ENCODE peak calls at places on chromosomes 6 and 20, in eight cellular contexts. Q is neuronal stem cell; D is pancreas; P is right lobe of liver; L is H1; A is heart left ventricle; N is CD8-positive, alpha-beta memory T cell; K is right atrium auricular region. U is an unnamed sample.
A peak's percentile ranks its signal among the peaks of the same experiment; 100 is the strongest.

GRCh38 chr6:72826033-72826432 is 204.2 kb downstream of the KCNQ5 start:
- DNase-seq in Q (no peak), D (no peak), P (no peak), L (no peak), A (no peak), N (no peak), K (no peak), U (no peak)

GRCh38 chr6:13548500-13549210 is 25.7 kb upstream of the SIRT5 start:
- DNase-seq in Q (no peak), D (no peak), P (no peak), L (no peak), A (no peak), N (no peak), K (no peak), U (no peak)

GRCh38 chr6:39812853-39813533 is 20.8 kb downstream of the DAAM2 start:
- DNase-seq in Q (no peak), D (no peak), P (no peak), L (no peak), A (no peak), N (no peak), K (no peak), U (no peak)

GRCh38 chr6:26327450-26328264 is 37.3 kb upstream of the BTN3A2 start:
- DNase-seq in Q (no peak), D (peak; percentile 23), P (no peak), L (no peak), A (no peak), N (peak; percentile 74), K (no peak), U (no peak)

GRCh38 chr6:137099689-137100398 is 55.1 kb upstream of the IL20RA start:
- DNase-seq in Q (no peak), D (no peak), P (no peak), L (no peak), A (no peak), N (no peak), K (no peak), U (no peak)

GRCh38 chr6:111612379-111612778 is 6.7 kb upstream of the TRAF3IP2 start:
- DNase-seq in Q (no peak), D (no peak), P (no peak), L (no peak), A (no peak), N (no peak), K (no peak), U (no peak)

GRCh38 chr6:82045965-82046756 is 201.4 kb downstream of the IBTK start:
- DNase-seq in Q (no peak), D (no peak), P (no peak), L (no peak), A (no peak), N (no peak), K (no peak), U (no peak)

GRCh38 chr6:123189805-123190204 is 193.8 kb downstream of the CLVS2 start:
- DNase-seq in Q (no peak), D (no peak), P (no peak), L (no peak), A (no peak), N (no peak), K (no peak), U (no peak)

GRCh38 chr6:110528051-110528929 is 51.9 kb upstream of the SLC22A16 start:
- DNase-seq in Q (peak; percentile 45), D (peak; percentile 58), P (no peak), L (no peak), A (peak; percentile 45), N (no peak), K (peak; percentile 66), U (no peak)

GRCh38 chr6:26230336-26230735 is 134.7 kb upstream of the BTN3A2 start:
- DNase-seq in Q (no peak), D (no peak), P (no peak), L (no peak), A (no peak), N (no peak), K (no peak), U (no peak)

GRCh38 chr6:159098636-159099106 is 53.9 kb upstream of the TAGAP start:
- DNase-seq in Q (no peak), D (no peak), P (no peak), L (no peak), A (no peak), N (peak; percentile 85), K (peak; percentile 40), U (peak; percentile 87)

GRCh38 chr6:6580225-6580870 is 8.2 kb upstream of the LY86 start:
- DNase-seq in Q (no peak), D (no peak), P (no peak), L (no peak), A (no peak), N (no peak), K (no peak), U (no peak)
- H3K4me1 ChIP-seq in Q (no peaks in the 10 kb centered on the region), D (no peaks in the 10 kb centered on the region), P (no peaks in the 10 kb centered on the region), L (no peaks in the 10 kb centered on the region), A (no peaks in the 10 kb centered on the region), N (peaks cover 13% of the 10 kb centered on the region), K (no peaks in the 10 kb centered on the region), U (peaks cover 21% of the 10 kb centered on the region)

GRCh38 chr6:108587258-108588059 is 26.7 kb downstream of the FOXO3 start:
- DNase-seq in Q (no peak), D (no peak), P (no peak), L (no peak), A (no peak), N (no peak), K (no peak), U (no peak)
- H3K4me3 ChIP-seq in Q (no peak overlapping the region), D (no peak overlapping the region), P (no peak overlapping the region), L (no peak overlapping the region), A (no peak overlapping the region), N (no peak overlapping the region), K (no peak overlapping the region), U (no peak overlapping the region)

GRCh38 chr20:37228656-37229055 is 33.0 kb downstream of the GHRH start:
- DNase-seq in Q (no peak), D (no peak), P (no peak), L (no peak), A (peak; percentile 29), N (no peak), K (peak; percentile 50), U (no peak)
- H3K27ac ChIP-seq in Q (peak overlapping the region; percentile 77), D (no peak overlapping the region), P (no peak overlapping the region), L (peak overlapping the region; percentile 2), A (peak overlapping the region; percentile 78), N (no peak overlapping the region), K (peak overlapping the region; percentile 68), U (no peak overlapping the region)

GRCh38 chr20:1118336-1119127 is at the start of gene PSMF1:
- DNase-seq in Q (peak; percentile 84), D (peak; percentile 96), P (peak; percentile 95), L (peak; percentile 80), A (peak; percentile 94), N (peak; percentile 97), K (peak; percentile 96), U (peak; percentile 99)
- H3K4me1 ChIP-seq in Q (peaks cover 10% of the 10 kb centered on the region), D (peaks cover 42% of the 10 kb centered on the region), P (no peaks in the 10 kb centered on the region), L (no peaks in the 10 kb centered on the region), A (peaks cover 16% of the 10 kb centered on the region), N (peaks cover 52% of the 10 kb centered on the region), K (no peaks in the 10 kb centered on the region), U (peaks cover 57% of the 10 kb centered on the region)

U was measured in spleen.